ENCODE peak calls at places on chromosomes 7 and 10, in four cellular contexts. G is HCT116, C is breast epithelium, W is transverse colon. E is an unnamed sample.

GRCh38 chr10:99905971-99906370 is 103.8 kb downstream of the DNMBP start:
- DNase-seq in W (no peak), G (no peak), C (no peak), E (no peak)

GRCh38 chr7:72476608-72477305 is 64.6 kb upstream of the CALN1 start:
- DNase-seq in W (no peak), G (no peak), C (no peak), E (no peak)

GRCh38 chr10:11335881-11336430 is 275.5 kb downstream of the USP6NL start:
- DNase-seq in G (no peak), W (no peak), C (no peak), E (no peak)

GRCh38 chr7:28166982-28167715 is 13.4 kb downstream of the JAZF1 start:
- DNase-seq in C (no peak), G (no peak), W (no peak), E (no peak)

GRCh38 chr10:71600856-71601255 is 118.7 kb downstream of the C10orf105 start:
- DNase-seq in C (no peak), G (no peak), W (no peak), E (no peak)

GRCh38 chr7:114988755-114989154 is 66.9 kb downstream of the MDFIC start:
- DNase-seq in C (no peak), W (peak; percentile 15), G (no peak), E (no peak)

GRCh38 chr10:788796-789748 is 99.6 kb upstream of the DIP2C start:
- DNase-seq in C (peak; percentile 77), W (peak; percentile 82), G (peak; percentile 18), E (no peak)

GRCh38 chr7:68148440-68148839 is 1151.8 kb downstream of the TYW1 start:
- DNase-seq in G (no peak), C (no peak), W (no peak), E (no peak)

GRCh38 chr10:113960617-113961260 is 82.9 kb upstream of the ADRB1 start:
- DNase-seq in C (no peak), W (peak; percentile 83), G (no peak), E (no peak)

GRCh38 chr7:139644191-139644590 is 120.7 kb downstream of the CLEC2L start:
- DNase-seq in C (no peak), W (no peak), G (no peak), E (no peak)

GRCh38 chr10:30028006-30028441 is 31.4 kb downstream of the JCAD start:
- DNase-seq in C (no peak), W (peak; percentile 13), G (no peak), E (no peak)

GRCh38 chr10:13984647-13985155 is 346.0 kb downstream of the FRMD4A start:
- DNase-seq in C (no peak), W (no peak), G (no peak), E (no peak)

GRCh38 chr7:35260254-35260653 is 6.4 kb upstream of the TBX20 start:
- DNase-seq in C (no peak), G (no peak), W (no peak), E (no peak)

GRCh38 chr10:4093438-4093837 is 308.4 kb upstream of the KLF6 start:
- DNase-seq in W (no peak), C (no peak), G (no peak), E (no peak)

GRCh38 chr7:115097175-115097671 is 175.3 kb downstream of the MDFIC start:
- DNase-seq in W (no peak), G (peak; percentile 32), C (no peak), E (no peak)

GRCh38 chr10:45495438-45496152 is 121.6 kb downstream of the ALOX5 start:
- DNase-seq in G (peak; percentile 6), W (no peak), C (no peak), E (no peak)

GRCh38 chr10:29714096-29714874 is 79.5 kb upstream of the SVIL start:
- DNase-seq in W (no peak), C (no peak), G (peak; percentile 57), E (no peak)

GRCh38 chr10:89869180-89869579 is 167.8 kb downstream of the KIF20B start:
- DNase-seq in C (no peak), W (no peak), G (no peak), E (no peak)

GRCh38 chr10:80458263-80458625 is 4.1 kb downstream of the TSPAN14 start:
- DNase-seq in C (no peak), W (no peak), G (no peak), E (no peak)

GRCh38 chr7:124101173-124101768 is 68.4 kb upstream of the TMEM229A start:
- DNase-seq in C (no peak), G (peak; percentile 28), W (no peak), E (no peak)

GRCh38 chr7:96349572-96349971 is 27.7 kb upstream of the SLC25A13 start:
- DNase-seq in C (no peak), G (no peak), W (peak; percentile 76), E (no peak)

GRCh38 chr7:117169907-117170306 is 153.0 kb downstream of the WNT2 start:
- DNase-seq in C (no peak), W (no peak), G (no peak), E (no peak)

GRCh38 chr10:125479059-125479458 is 203.9 kb downstream of the TEX36 start:
- DNase-seq in W (no peak), C (no peak), G (peak; percentile 16), E (no peak)

GRCh38 chr10:131876543-131876942 is 24.3 kb upstream of the PPP2R2D start:
- DNase-seq in C (no peak), W (no peak), G (no peak), E (no peak)

GRCh38 chr10:1417574-1417973 is 319.8 kb downstream of the ADARB2 start:
- DNase-seq in C (no peak), W (no peak), G (no peak), E (no peak)

GRCh38 chr10:34537629-34538231 is 277.4 kb downstream of the PARD3 start:
- DNase-seq in W (no peak), G (no peak), C (no peak), E (no peak)

DNA sequence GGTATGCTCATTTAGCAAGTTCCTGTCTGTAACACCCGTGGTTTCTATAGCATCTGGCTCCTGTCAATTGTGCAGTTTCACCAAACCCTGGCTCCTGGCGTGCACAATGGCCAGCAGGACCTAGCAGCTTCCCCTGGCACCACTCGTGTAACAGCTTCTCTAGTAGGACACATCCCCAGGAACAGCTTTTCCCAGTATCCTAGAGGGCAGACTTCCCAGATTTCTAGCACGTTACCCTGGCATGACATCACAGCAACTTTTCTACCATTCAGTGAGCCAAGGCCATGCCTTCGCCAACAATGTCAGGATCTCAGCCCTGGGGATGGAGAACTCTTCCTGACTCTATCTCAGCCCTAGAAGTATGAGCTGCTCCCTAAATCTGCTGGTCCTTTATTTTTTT is 6.5 kb downstream of the YME1L1 start:
- DNase-seq in G (no peak), C (no peak), W (no peak), E (no peak)
- TF ChIP-seq POLR2AphosphoS5 in G (no peak), C (no peak), W (no peak), E (no peak)

GRCh38 chr10:79148452-79149344 is 79.9 kb downstream of the ZMIZ1 start:
- DNase-seq in C (no peak), W (peak; percentile 72), G (no peak), E (no peak)
- TF ChIP-seq POLR2A in C (no peak), W (peak; percentile 14), G (no peak), E (no peak)

GRCh38 chr10:116133641-116134040 is 139.4 kb downstream of the GFRA1 start:
- DNase-seq in C (no peak), G (no peak), W (no peak), E (no peak)
- TF ChIP-seq POLR2AphosphoS5 in C (no peak), G (no peak), W (no peak), E (no peak)

DNA sequence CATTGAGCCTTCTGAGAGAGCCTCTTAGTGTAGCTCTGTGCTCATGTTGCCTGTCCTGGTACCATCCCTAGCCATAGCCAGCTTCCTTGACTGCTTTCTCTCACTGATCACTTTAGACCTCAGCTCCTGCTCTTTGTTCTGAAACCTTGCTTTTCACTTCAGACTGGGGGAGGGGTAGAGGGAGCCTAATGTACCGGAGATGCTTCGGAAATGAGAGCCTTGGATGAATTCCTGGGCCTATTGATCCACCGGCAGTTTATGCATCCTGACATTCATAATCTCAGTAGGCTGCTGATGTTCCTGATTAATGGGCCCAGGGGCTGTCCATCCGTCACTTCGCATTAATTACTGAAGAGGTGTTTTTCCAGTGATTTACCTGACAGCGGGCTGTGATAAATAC is 38.8 kb downstream of the R3HCC1L start:
- DNase-seq in G (no peak), W (no peak), C (no peak), E (no peak)
- TF ChIP-seq POLR2A in G (no peak), W (no peak), C (no peak), E (no peak)

GRCh38 chr7:128217030-128217805 is 23.9 kb upstream of the LEP start:
- DNase-seq in W (no peak), G (no peak), C (no peak), E (no peak)
- TF ChIP-seq POLR2AphosphoS5 in W (no peak), G (no peak), C (no peak), E (no peak)

GRCh38 chr7:1503816-1504775 is at the start of gene INTS1:
- DNase-seq in W (peak; percentile 94), G (peak; percentile 90), C (peak; percentile 87), E (peak; percentile 97)
- TF ChIP-seq POLR2A in W (peak; percentile 71), G (peak; percentile 54), C (no peak), E (peak; percentile 50)

DNA sequence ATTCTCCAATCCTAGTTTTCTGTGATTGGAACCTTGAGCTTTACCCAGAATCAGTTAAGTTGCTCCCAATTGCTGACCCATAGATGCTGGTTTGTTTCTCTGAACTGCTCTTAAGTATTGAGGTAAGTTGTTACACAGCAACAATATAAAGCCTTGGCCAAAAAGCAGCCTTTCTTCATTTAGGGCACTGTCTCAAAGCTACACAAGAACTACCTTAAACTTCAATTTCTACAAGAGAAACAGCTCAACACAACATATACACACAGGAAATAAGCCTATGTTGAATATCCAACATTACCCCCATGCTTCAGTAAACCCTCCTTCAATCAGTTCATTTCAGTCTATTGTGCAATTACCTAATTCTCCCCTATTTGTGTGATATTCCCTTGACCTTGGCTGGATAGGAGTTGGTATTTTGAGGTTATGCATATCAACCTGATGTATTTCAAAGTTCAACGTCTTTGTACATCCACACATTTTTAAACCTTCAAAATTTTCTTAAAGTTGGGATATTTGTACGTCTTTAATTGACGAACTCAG is 11.5 kb downstream of the HNRNPA2B1 start:
- DNase-seq in C (no peak), W (no peak), G (no peak), E (no peak)
- TF ChIP-seq POLR2AphosphoS5 in C (no peak), W (no peak), G (no peak), E (no peak)

E was measured in GM12891.